ENCODE peak calls at places on chromosomes 16 and 17, in eight cellular contexts. X is stimulated activated CD4-positive, alpha-beta T cell treated with anti-CD3 and anti-CD28 coated beads, Interleukin-1b, Interleukin-23, amount 100 ng/mL, for 1 hour; T is activated naive CD8-positive, alpha-beta T cell treated with anti-CD3 and anti-CD28 coated beads, Interleukin-2, amount 50 U/mL, for 16 hours; S is EL; J is NCI-H1092 treated with DMSO at 0.1 percent for 48 hours; M is aorta; K is AG04450; Z is WTC11. F is an unnamed sample.

GRCh38 chr16:88655733-88656281 is 5.0 kb upstream of the CYBA start:
- DNase-seq in Z (no peak), J (no peak), S (no peak), T (no peak), X (no peak), K (no peak), M (no peak), F (no peak)

GRCh38 chr16:10828851-10829331 is 10.3 kb upstream of the TVP23A start:
- DNase-seq in K (peak; percentile 27), M (peak; percentile 98), T (no peak), Z (no peak), S (peak; percentile 65), X (no peak), J (peak; percentile 95), F (peak; percentile 42)

GRCh38 chr16:80788016-80788415 is 16.4 kb downstream of the CDYL2 start:
- DNase-seq in J (no peak), K (no peak), M (no peak), Z (no peak), T (no peak), S (no peak), X (no peak), F (no peak)

GRCh38 chr16:53829186-53829747 is 125.3 kb downstream of the FTO start:
- DNase-seq in X (no peak), S (peak; percentile 61), Z (no peak), J (no peak), T (no peak), K (peak; percentile 26), M (no peak), F (peak; percentile 13)

GRCh38 chr16:28494141-28494851 is at the start of gene APOBR:
- DNase-seq in M (no peak), K (no peak), J (no peak), Z (no peak), X (peak; percentile 71), S (no peak), T (peak; percentile 66), F (no peak)

GRCh38 chr17:27320222-27320560 is 26.3 kb downstream of the WSB1 start:
- DNase-seq in K (no peak), M (no peak), Z (no peak), S (no peak), T (no peak), J (no peak), X (no peak), F (no peak)

GRCh38 chr17:36848008-36848902 is 89.0 kb upstream of the LHX1 start:
- DNase-seq in M (peak; percentile 27), X (no peak), Z (no peak), K (no peak), J (no peak), S (no peak), T (no peak), F (no peak)

GRCh38 chr16:5412721-5413120 is 315.1 kb upstream of the EEF2KMT start:
- DNase-seq in X (no peak), J (no peak), Z (peak; percentile 61), T (no peak), K (no peak), M (no peak), S (no peak), F (peak; percentile 69)

GRCh38 chr17:32495347-32496253 is 8.8 kb downstream of the CDK5R1 start:
- DNase-seq in K (no peak), Z (no peak), S (no peak), T (no peak), J (peak; percentile 33), M (peak; percentile 90), X (no peak), F (peak; percentile 24)

GRCh38 chr16:35862242-35862641 is 2402.8 kb downstream of the TP53TG3F start:
- DNase-seq in S (no peak), M (no peak), T (no peak), X (no peak), K (no peak), J (no peak), Z (no peak), F (no peak)

GRCh38 chr17:4933646-4934045 is 1.6 kb downstream of the GP1BA start:
- DNase-seq in T (no peak), K (no peak), Z (no peak), S (no peak), X (no peak), M (no peak), J (no peak), F (no peak)

GRCh38 chr17:71494456-71494855 is 626.4 kb upstream of the SOX9 start:
- DNase-seq in J (no peak), T (no peak), M (no peak), X (no peak), Z (no peak), S (peak; percentile 39), K (no peak), F (no peak)

GRCh38 chr16:7967986-7968509 is 622.3 kb downstream of the TMEM114 start:
- DNase-seq in J (no peak), Z (no peak), S (no peak), M (no peak), K (no peak), T (no peak), X (no peak), F (no peak)

GRCh38 chr16:72590179-72590937 is 418.4 kb upstream of the PMFBP1 start:
- DNase-seq in T (no peak), Z (no peak), M (no peak), X (no peak), S (peak; percentile 6), K (no peak), J (no peak), F (peak; percentile 37)

GRCh38 chr17:79361221-79361734 is 249.6 kb downstream of the RBFOX3 start:
- DNase-seq in S (no peak), M (no peak), T (no peak), K (no peak), J (no peak), X (no peak), Z (no peak), F (no peak)

GRCh38 chr17:44970136-44970737 is 2.1 kb upstream of the C1QL1 start:
- DNase-seq in T (no peak), K (no peak), J (peak; percentile 51), X (no peak), S (peak; percentile 44), Z (peak; percentile 44), M (peak; percentile 85), F (peak; percentile 44)

GRCh38 chr16:87060026-87060986 is 256.9 kb downstream of the C16orf95 start:
- DNase-seq in X (no peak), J (no peak), M (no peak), S (no peak), T (no peak), K (peak; percentile 32), Z (no peak), F (no peak)

GRCh38 chr17:35170968-35171771 is 23.0 kb downstream of the SLC35G3 start:
- DNase-seq in M (peak; percentile 65), T (no peak), X (no peak), S (peak; percentile 35), Z (no peak), J (no peak), K (no peak), F (no peak)

F was measured in BE2C.